ENCODE peak calls at places on chromosomes 2 and 18, in four cellular contexts. G is dorsolateral prefrontal cortex, L is GM06990, W is keratinocyte. A is an unnamed sample.

GRCh38 chr2:108535380-108535677 is 1.1 kb downstream of the LIMS1 start:
- DNase-seq in W (no peak), L (no peak), G (no peak), A (no peak)

GRCh38 chr2:7281348-7281747 is 364.1 kb downstream of the RNF144A start:
- DNase-seq in G (peak; percentile 41), W (no peak), L (no peak), A (no peak)

GRCh38 chr2:61959381-61960293 is 54.2 kb downstream of the COMMD1 start:
- DNase-seq in G (no peak), W (no peak), L (no peak), A (no peak)

GRCh38 chr2:60463249-60463648 is 90.2 kb downstream of the BCL11A start:
- DNase-seq in W (no peak), G (peak; percentile 45), L (no peak), A (peak; percentile 22)

GRCh38 chr18:48003426-48004349 is 73.2 kb upstream of the SMAD2 start:
- DNase-seq in W (no peak), L (no peak), G (no peak), A (peak; percentile 31)

GRCh38 chr2:102050854-102051391 is 59.2 kb downstream of the IL1R2 start:
- DNase-seq in G (peak; percentile 56), L (no peak), W (no peak), A (peak; percentile 57)

GRCh38 chr2:217279130-217279529 is 419.3 kb upstream of the TNP1 start:
- DNase-seq in G (no peak), L (no peak), W (no peak), A (no peak)

GRCh38 chr2:40652155-40652554 is 200.3 kb upstream of the SLC8A1 start:
- DNase-seq in G (no peak), L (no peak), W (no peak), A (no peak)

GRCh38 chr2:182715121-182715895 is 749 bp upstream of the DNAJC10 start:
- DNase-seq in G (no peak), W (no peak), L (no peak), A (peak; percentile 1)

GRCh38 chr18:2985628-2986027 is 27.3 kb downstream of the LPIN2 start:
- DNase-seq in W (no peak), L (no peak), G (no peak), A (no peak)

GRCh38 chr2:48148841-48149240 is 242.5 kb upstream of the FBXO11 start:
- DNase-seq in L (no peak), G (no peak), W (no peak), A (no peak)

GRCh38 chr2:230668184-230668938 is 44.3 kb upstream of the CAB39 start:
- DNase-seq in L (peak; percentile 82), G (peak; percentile 53), W (no peak), A (no peak)

GRCh38 chr18:68104036-68104435 is 587.5 kb upstream of the DSEL start:
- DNase-seq in G (no peak), L (no peak), W (no peak), A (peak; percentile 16)

GRCh38 chr2:117514391-117514790 is 300.1 kb upstream of the DDX18 start:
- DNase-seq in G (no peak), L (no peak), W (no peak), A (no peak)

GRCh38 chr2:207674826-207675225 is 36.6 kb upstream of the CCNYL1 start:
- DNase-seq in W (no peak), L (no peak), G (no peak), A (no peak)

GRCh38 chr2:101012706-101013181 is 10.7 kb downstream of the RPL31 start:
- DNase-seq in L (no peak), W (no peak), G (no peak), A (peak; percentile 16)

DNA sequence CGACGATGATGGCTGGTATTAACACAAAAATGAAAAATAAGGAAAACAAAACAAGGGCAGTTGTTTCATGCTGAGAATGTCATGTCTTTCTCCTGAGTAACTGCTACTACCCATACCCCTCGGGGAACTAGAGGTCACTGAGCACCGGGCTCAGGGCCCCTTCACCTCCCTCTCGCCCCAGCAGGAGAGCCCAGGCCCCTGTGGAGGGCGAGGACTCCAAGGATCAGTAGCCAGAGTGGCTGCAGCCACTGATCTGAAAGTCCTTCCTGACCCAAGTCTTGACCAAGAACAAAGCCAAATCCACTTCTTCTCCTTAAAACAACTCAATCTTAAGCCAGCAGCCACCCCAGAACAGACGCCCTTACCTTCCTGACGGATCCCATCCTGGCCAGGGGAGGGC is 25.5 kb downstream of the ST8SIA5 start:
- DNase-seq in L (no peak), G (no peak), W (no peak), A (no peak)
- TF ChIP-seq CTCF in L (no peak), G (no peak), W (no peak), A (no peak)

GRCh38 chr2:25131253-25131566 is 37.2 kb downstream of the POMC start:
- DNase-seq in G (no peak), L (no peak), W (no peak), A (no peak)
- H3K4me3 ChIP-seq in G (no peak overlapping the region), L (no peak overlapping the region), W (peak overlapping the region; percentile 39), A (no peak overlapping the region)

DNA sequence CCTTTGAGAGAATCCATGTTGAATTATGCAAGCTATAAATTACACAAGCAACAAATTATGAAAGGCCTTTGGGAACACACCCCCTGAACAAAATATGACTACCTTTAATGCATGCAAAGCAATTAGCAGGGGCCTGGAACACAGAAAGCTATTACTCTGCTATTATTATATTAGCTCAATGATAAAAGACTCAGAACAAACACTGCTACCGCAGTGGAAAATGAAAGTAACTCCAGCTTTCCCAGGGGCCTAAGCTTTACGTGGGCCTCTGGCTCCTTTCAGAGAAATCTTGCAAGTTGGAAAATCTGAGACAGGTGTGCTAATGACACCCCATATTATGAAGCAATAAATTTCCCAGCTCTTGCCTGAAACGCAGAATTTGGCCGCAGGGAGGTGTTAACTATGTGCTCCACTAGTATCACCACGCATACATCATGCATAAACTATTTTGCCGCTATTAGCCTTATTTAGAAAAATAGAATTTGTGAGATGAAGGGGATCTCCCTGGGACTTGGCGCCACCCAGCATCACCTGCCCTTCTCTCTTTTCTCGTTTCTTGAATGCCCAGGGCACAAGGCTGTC is 321.6 kb upstream of the LYPD1 start:
- DNase-seq in L (no peak), W (no peak), G (no peak), A (no peak)
- TF ChIP-seq CTCF in L (no peak), W (no peak), G (no peak), A (no peak)

DNA sequence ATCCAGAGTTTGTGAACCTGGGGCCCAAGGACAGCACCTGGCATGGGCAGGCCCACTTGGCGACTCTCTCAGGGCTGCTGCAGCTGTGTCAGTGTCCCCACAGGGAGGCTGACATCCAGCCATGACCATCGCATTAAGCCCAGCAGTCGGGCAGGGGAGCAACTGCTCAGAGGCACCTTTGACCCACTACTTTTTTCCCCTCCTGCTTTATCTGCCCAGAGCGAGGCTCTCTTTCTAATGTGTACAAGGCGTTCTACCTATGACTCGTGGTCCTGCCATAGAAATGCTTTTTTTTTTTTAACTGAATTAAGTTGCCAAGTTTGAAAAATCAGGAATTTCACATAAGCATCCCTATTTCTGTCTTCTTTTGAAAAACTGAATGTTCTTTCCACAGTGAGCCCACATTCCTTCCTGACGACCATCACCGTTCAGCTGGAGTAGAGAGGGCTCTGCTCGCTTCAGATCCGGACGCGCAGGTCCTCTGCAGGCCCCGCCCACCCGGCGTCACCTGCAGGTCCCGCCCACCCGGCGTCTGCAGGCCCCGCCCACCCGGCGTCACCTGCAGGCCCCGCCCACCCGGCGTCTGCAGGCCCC is 403 bp upstream of the CLUL1 start:
- DNase-seq in W (peak; percentile 11), G (peak; percentile 67), L (peak; percentile 57), A (no peak)
- H3K4me3 ChIP-seq in W (peak overlapping the region; percentile 54), G (no peak overlapping the region), L (no peak overlapping the region), A (no peak overlapping the region)

GRCh38 chr18:22238036-22238435 is 68.6 kb downstream of the GATA6 start:
- DNase-seq in W (no peak), L (no peak), G (no peak), A (no peak)
- TF ChIP-seq CTCF in W (no peak), L (no peak), G (no peak), A (no peak)

GRCh38 chr2:158130832-158131473 is 29.3 kb downstream of the UPP2 start:
- DNase-seq in G (no peak), L (no peak), W (no peak), A (no peak)
- H3K4me3 ChIP-seq in G (no peak overlapping the region), L (no peak overlapping the region), W (no peak overlapping the region), A (no peak overlapping the region)